ENCODE peak calls at places on chromosome 17, in eight cellular contexts. D, P, M, H, A, F, G and O are unnamed samples. For H3K4me1, the result is how much of the 10 kb centered on the place peaks cover.

GRCh38 chr17:83057793-83058477 is 21.5 kb upstream of the METRNL start:
- DNase-seq in H (peak), F (no peak), M (no peak), D (no peak), G (peak), P (no peak), A (no peak), O (no peak)

GRCh38 chr17:53950207-53950857 is 127.6 kb downstream of the KIF2B start:
- DNase-seq in M (peak), D (no peak), F (no peak), H (peak), P (no peak), G (no peak), A (no peak), O (peak)

GRCh38 chr17:68301438-68301959 is 10.2 kb downstream of the ARSG start:
- DNase-seq in G (no peak), M (peak), F (no peak), H (peak), A (no peak), D (no peak), P (no peak), O (no peak)

GRCh38 chr17:82840431-82840831 is 609 bp upstream of the ZNF750 start:
- DNase-seq in F (no peak), P (no peak), G (no peak), M (no peak), H (peak), D (no peak), A (no peak), O (no peak)

GRCh38 chr17:41710472-41711090 is 1.6 kb upstream of the GAST start:
- DNase-seq in M (no peak), F (no peak), A (peak), P (no peak), D (peak), G (no peak), H (no peak), O (no peak)

GRCh38 chr17:27625856-27626255 is 5.1 kb upstream of the LGALS9 start:
- DNase-seq in M (no peak), F (no peak), P (no peak), G (no peak), D (no peak), H (no peak), A (no peak), O (no peak)

GRCh38 chr17:17416007-17416399 is 60.8 kb upstream of the MED9 start:
- DNase-seq in D (peak), H (peak), F (no peak), A (peak), G (no peak), M (peak), P (peak), O (peak)

GRCh38 chr17:68738044-68738443 is 136.9 kb upstream of the FAM20A start:
- DNase-seq in F (no peak), A (no peak), M (no peak), D (peak), G (peak), P (no peak), H (no peak), O (no peak)

GRCh38 chr17:71327376-71328059 is 793.3 kb upstream of the SOX9 start:
- DNase-seq in G (no peak), P (no peak), A (peak), H (no peak), D (peak), M (no peak), F (no peak), O (no peak)

GRCh38 chr17:28268610-28269313 is 50.2 kb upstream of the TMEM97 start:
- DNase-seq in D (no peak), G (no peak), P (no peak), F (no peak), H (no peak), M (no peak), A (no peak), O (no peak)

GRCh38 chr17:81230043-81230820 is 7.5 kb upstream of the CEP131 start:
- DNase-seq in G (no peak), F (no peak), H (no peak), D (no peak), P (no peak), A (no peak), M (no peak), O (no peak)

GRCh38 chr17:35890774-35891155 is 10.6 kb upstream of the CCL5 start:
- DNase-seq in H (peak), F (no peak), G (no peak), M (no peak), D (no peak), P (no peak), A (no peak), O (no peak)

GRCh38 chr17:8807070-8807550 is 7.9 kb upstream of the MFSD6L start:
- DNase-seq in P (no peak), F (no peak), A (no peak), M (no peak), H (no peak), G (no peak), D (no peak), O (no peak)

GRCh38 chr17:81165246-81166032 is at the start of gene PVALEF:
- DNase-seq in F (no peak), A (no peak), P (peak), G (no peak), D (no peak), M (peak), H (peak), O (no peak)

GRCh38 chr17:78774956-78775571 is 7.0 kb downstream of the CYTH1 start:
- DNase-seq in D (no peak), A (no peak), G (no peak), H (no peak), P (no peak), F (no peak), M (no peak), O (no peak)

GRCh38 chr17:71176315-71176714 is 944.5 kb upstream of the SOX9 start:
- DNase-seq in M (no peak), D (no peak), F (no peak), H (no peak), A (no peak), G (no peak), P (no peak), O (no peak)

GRCh38 chr17:77786740-77787505 is 171.6 kb upstream of the TNRC6C start:
- DNase-seq in A (no peak), H (peak), D (no peak), F (no peak), P (no peak), G (no peak), M (no peak), O (no peak)

GRCh38 chr17:51119415-51120356 is 982 bp downstream of the SPAG9 start:
- DNase-seq in D (peak), P (peak), M (peak), F (peak), G (peak), A (peak), H (peak), O (no peak)

GRCh38 chr17:51124641-51125503 is 4.2 kb upstream of the SPAG9 start:
- DNase-seq in D (no peak), F (no peak), M (no peak), P (no peak), H (no peak), A (no peak), G (no peak), O (no peak)

GRCh38 chr17:51120739-51121619 is at the start of gene SPAG9:
- DNase-seq in P (peak), M (peak), A (peak), H (peak), F (peak), G (peak), D (peak), O (peak)

GRCh38 chr17:51120357-51120738 is 320 bp downstream of the SPAG9 start:
- DNase-seq in M (peak), A (peak), H (no peak), G (no peak), P (no peak), F (no peak), D (no peak), O (no peak)

DNA sequence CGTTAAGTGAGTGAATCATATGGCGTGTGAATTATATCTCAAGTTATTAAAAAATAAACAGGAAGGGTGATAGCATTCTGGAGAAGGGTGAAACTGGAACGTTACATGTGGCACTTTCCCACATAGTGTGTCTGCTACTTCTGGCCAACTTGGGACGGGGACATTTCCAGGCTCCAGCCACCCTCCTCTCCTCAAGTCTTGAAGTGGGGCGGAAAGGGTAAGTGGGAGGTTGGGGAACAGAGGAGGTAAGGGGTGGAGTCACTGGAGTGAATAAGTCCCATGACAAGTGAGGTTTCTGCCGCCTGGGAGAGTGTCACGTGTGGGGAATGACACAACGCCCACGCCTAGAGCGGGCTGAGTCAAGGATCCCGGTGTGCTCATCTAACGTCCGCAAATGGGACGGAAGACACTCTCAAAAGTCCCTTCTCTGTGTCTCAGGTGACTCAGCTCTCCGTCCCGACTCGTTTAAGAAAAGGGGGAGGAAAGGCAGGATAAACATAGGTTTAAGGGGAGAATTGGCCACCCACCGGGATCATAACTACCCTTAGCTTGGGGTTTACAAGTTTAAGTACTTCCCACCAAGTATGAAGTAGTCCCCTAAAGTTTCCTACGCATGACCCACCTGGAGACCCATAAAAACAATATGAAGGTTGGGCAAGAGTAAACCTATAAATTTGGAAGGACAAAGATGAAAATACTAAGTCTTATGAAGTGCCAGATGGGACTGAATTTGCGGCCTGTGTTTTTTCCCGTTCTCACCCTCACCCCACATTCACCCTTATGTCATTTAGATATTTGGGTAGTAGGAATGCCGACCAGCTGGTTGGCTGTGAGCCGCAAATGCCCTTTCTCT is 1.2 kb upstream of the SPAG9 start:
- DNase-seq in M (peak), A (peak), D (peak), G (peak), P (peak), H (peak), F (peak), O (peak)
- H3K4me1 ChIP-seq in M (under half), A (under half), D (under half), G (under half), P (under half), H (under half), F (under half), O (under half)

GRCh38 chr17:75096082-75096625 is 8.4 kb downstream of the SLC16A5 start:
- DNase-seq in D (peak), M (peak), H (no peak), A (peak), G (no peak), P (no peak), F (no peak), O (no peak)
- H3K4me1 ChIP-seq in D (under half), M (under half), H (under half), A (under half), G (under half), P (under half), F (under half), O (under half)

DNA sequence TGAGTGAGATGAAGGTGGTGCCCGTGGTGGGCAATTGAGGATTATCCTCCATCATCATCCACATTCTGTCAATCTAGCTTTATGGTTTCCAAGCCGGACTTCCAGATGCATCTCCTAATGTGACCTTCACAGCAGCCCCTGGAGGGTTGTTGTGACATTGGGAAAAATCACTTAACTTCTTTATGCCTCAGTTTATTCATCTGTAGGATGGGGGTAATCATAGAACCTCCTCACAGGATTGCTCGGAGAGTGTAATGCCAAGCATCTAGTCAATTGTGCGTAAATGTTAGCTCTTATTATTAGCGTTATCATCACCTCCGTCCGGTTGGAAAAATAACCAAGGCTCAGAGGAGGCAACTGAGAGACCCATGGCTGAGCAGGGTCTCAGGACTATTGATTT is 214.0 kb downstream of the CCDC182 start:
- DNase-seq in D (no peak), H (no peak), P (no peak), G (no peak), M (no peak), A (no peak), F (no peak), O (no peak)
- H3K4me1 ChIP-seq in D (under half), H (half or more), P (under half), G (under half), M (half or more), A (under half), F (under half), O (under half)

GRCh38 chr17:10126554-10127493 is 71.6 kb downstream of the GAS7 start:
- DNase-seq in A (peak), P (no peak), M (no peak), G (peak), D (peak), F (no peak), H (peak), O (no peak)
- H3K4me1 ChIP-seq in A (under half), P (under half), M (under half), G (under half), D (under half), F (under half), H (under half), O (under half)

GRCh38 chr17:72528683-72529082 is 407.9 kb downstream of the SOX9 start:
- DNase-seq in M (no peak), P (no peak), F (no peak), G (no peak), D (no peak), A (no peak), H (no peak), O (no peak)

GRCh38 chr17:72529386-72529785 is 408.6 kb downstream of the SOX9 start:
- DNase-seq in P (no peak), G (no peak), A (no peak), M (no peak), D (no peak), H (peak), F (no peak), O (no peak)

GRCh38 chr17:72527819-72528218 is 407.0 kb downstream of the SOX9 start:
- DNase-seq in A (no peak), M (no peak), H (no peak), D (no peak), F (no peak), G (no peak), P (no peak), O (no peak)

GRCh38 chr17:72523491-72523890 is 402.7 kb downstream of the SOX9 start:
- DNase-seq in G (no peak), M (no peak), H (no peak), P (no peak), D (no peak), F (no peak), A (no peak), O (no peak)

DNA sequence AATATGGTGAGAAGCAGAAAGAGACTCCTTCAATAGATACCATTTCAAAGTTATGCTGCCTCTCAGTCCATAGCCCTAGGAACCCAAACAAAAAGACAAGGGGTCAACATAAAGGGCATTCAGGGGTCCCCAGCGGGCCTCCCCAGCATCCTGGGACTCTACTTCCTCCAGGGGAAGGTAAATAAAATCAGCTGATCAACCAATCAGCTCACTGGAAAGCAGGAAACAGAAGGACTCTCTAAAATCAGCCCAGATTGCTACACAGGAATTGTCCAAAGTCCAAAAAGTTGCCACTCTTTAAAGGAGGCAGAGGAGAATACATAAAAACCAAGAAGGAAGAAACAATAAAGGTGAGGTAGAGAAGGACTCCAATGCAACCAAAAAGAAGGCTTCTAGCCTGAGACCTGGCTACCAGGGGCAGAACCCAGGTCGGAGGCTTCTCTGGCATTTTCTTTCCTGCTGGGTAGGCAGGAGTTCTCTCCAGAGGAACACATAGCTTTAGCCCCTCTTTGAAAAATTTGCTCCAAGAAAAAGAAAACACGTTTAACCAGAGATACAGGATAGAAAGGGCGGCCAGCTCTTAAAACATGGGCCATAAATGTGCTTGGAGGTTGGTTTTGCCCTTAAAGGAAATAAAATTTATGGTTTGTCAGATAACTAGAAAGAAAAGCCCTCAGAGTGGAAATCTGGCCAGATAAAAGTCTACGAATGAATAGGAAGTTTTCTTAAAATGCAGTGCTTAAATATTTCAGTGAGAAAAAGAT is 404.6 kb downstream of the SOX9 start:
- DNase-seq in G (no peak), D (no peak), P (no peak), A (no peak), M (peak), F (no peak), H (no peak), O (no peak)
- H3K4me1 ChIP-seq in G (under half), D (under half), P (under half), A (under half), M (under half), F (under half), H (under half), O (under half)

DNA sequence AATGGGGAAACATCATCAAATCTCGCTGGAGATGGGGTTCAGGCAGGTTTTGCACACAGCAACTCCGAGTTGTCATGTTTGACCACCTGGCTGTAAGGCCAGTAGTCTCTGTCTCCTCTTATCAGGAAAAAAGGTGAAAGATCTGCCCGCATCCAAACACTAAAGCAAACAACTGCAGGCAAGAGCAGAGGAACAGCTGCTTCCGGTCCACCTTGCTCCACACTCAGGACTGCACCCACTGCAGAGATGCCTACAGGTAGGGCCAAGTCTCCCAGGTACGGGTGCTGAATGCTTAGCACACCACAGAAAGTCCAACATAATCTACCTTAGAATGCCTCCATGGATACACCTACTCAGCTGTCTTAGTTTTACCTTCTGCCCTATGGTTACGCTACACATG is 7.3 kb downstream of the TEX2 start:
- DNase-seq in D (no peak), P (no peak), H (no peak), M (no peak), A (no peak), F (no peak), G (no peak), O (no peak)
- H3K4me1 ChIP-seq in D (under half), P (under half), H (under half), M (under half), A (under half), F (under half), G (under half), O (under half)